ENCODE peak calls at places on chromosomes 1 and 21, in six cellular contexts. One of them, this sample, is unnamed.

GRCh38 chr1:12052997-12053686 is 10.0 kb upstream of the TNFRSF8 start:
- DNase-seq in choroid plexus epithelial cell: no peak
- DNase-seq in esophagus squamous epithelium: no peak
- DNase-seq in posterior cingulate gyrus: peak
- DNase-seq in OCI-LY7: no peak
- DNase-seq in fibroblast of pulmonary artery: no peak
- DNase-seq in this sample: peak

GRCh38 chr1:218642033-218642954 is 297.2 kb downstream of the TGFB2 start:
- DNase-seq in choroid plexus epithelial cell: peak
- DNase-seq in OCI-LY7: no peak
- DNase-seq in fibroblast of pulmonary artery: peak
- DNase-seq in esophagus squamous epithelium: no peak
- DNase-seq in posterior cingulate gyrus: no peak
- DNase-seq in this sample: no peak

GRCh38 chr1:167446946-167447345 is 71.4 kb downstream of the CD247 start:
- DNase-seq in esophagus squamous epithelium: no peak
- DNase-seq in OCI-LY7: no peak
- DNase-seq in posterior cingulate gyrus: no peak
- DNase-seq in choroid plexus epithelial cell: no peak
- DNase-seq in fibroblast of pulmonary artery: no peak
- DNase-seq in this sample: no peak

GRCh38 chr1:50950396-50950795 is 9.7 kb downstream of the FAF1 start:
- DNase-seq in posterior cingulate gyrus: no peak
- DNase-seq in esophagus squamous epithelium: no peak
- DNase-seq in choroid plexus epithelial cell: no peak
- DNase-seq in OCI-LY7: no peak
- DNase-seq in fibroblast of pulmonary artery: no peak
- DNase-seq in this sample: no peak

GRCh38 chr1:41639332-41639936 is 155.0 kb upstream of the EDN2 start:
- DNase-seq in fibroblast of pulmonary artery: peak
- DNase-seq in esophagus squamous epithelium: no peak
- DNase-seq in posterior cingulate gyrus: peak
- DNase-seq in choroid plexus epithelial cell: peak
- DNase-seq in OCI-LY7: no peak
- DNase-seq in this sample: no peak

GRCh38 chr1:152110860-152111514 is 4.3 kb downstream of the TCHH start:
- DNase-seq in esophagus squamous epithelium: no peak
- DNase-seq in posterior cingulate gyrus: no peak
- DNase-seq in fibroblast of pulmonary artery: peak
- DNase-seq in OCI-LY7: no peak
- DNase-seq in choroid plexus epithelial cell: peak
- DNase-seq in this sample: no peak

GRCh38 chr1:230208619-230209261 is 141.7 kb downstream of the GALNT2 start:
- DNase-seq in fibroblast of pulmonary artery: no peak
- DNase-seq in esophagus squamous epithelium: no peak
- DNase-seq in OCI-LY7: no peak
- DNase-seq in posterior cingulate gyrus: no peak
- DNase-seq in choroid plexus epithelial cell: no peak
- DNase-seq in this sample: no peak

GRCh38 chr1:83123019-83123418 is 875.9 kb downstream of the TTLL7 start:
- DNase-seq in choroid plexus epithelial cell: no peak
- DNase-seq in esophagus squamous epithelium: no peak
- DNase-seq in fibroblast of pulmonary artery: no peak
- DNase-seq in OCI-LY7: no peak
- DNase-seq in posterior cingulate gyrus: no peak
- DNase-seq in this sample: no peak

GRCh38 chr1:25922633-25923567 is 16.7 kb upstream of the STMN1 start:
- DNase-seq in choroid plexus epithelial cell: no peak
- DNase-seq in posterior cingulate gyrus: peak
- DNase-seq in fibroblast of pulmonary artery: no peak
- DNase-seq in OCI-LY7: no peak
- DNase-seq in esophagus squamous epithelium: no peak
- DNase-seq in this sample: peak

GRCh38 chr1:41629571-41629970 is 145.1 kb upstream of the EDN2 start:
- DNase-seq in esophagus squamous epithelium: no peak
- DNase-seq in OCI-LY7: no peak
- DNase-seq in fibroblast of pulmonary artery: peak
- DNase-seq in choroid plexus epithelial cell: peak
- DNase-seq in posterior cingulate gyrus: no peak
- DNase-seq in this sample: no peak

GRCh38 chr1:203454986-203455471 is 20.6 kb upstream of the PRELP start:
- DNase-seq in esophagus squamous epithelium: no peak
- DNase-seq in fibroblast of pulmonary artery: no peak
- DNase-seq in choroid plexus epithelial cell: no peak
- DNase-seq in posterior cingulate gyrus: no peak
- DNase-seq in OCI-LY7: no peak
- DNase-seq in this sample: no peak

GRCh38 chr21:37496972-37497371 is 130.4 kb downstream of the DYRK1A start:
- DNase-seq in esophagus squamous epithelium: no peak
- DNase-seq in choroid plexus epithelial cell: peak
- DNase-seq in posterior cingulate gyrus: no peak
- DNase-seq in fibroblast of pulmonary artery: peak
- DNase-seq in OCI-LY7: no peak
- DNase-seq in this sample: no peak

GRCh38 chr1:9426291-9426711 is 113.0 kb upstream of the SLC25A33 start:
- DNase-seq in posterior cingulate gyrus: no peak
- DNase-seq in fibroblast of pulmonary artery: no peak
- DNase-seq in choroid plexus epithelial cell: no peak
- DNase-seq in OCI-LY7: peak
- DNase-seq in esophagus squamous epithelium: peak
- DNase-seq in this sample: no peak

GRCh38 chr1:66353207-66353606 is 180.7 kb upstream of the SGIP1 start:
- DNase-seq in esophagus squamous epithelium: no peak
- DNase-seq in fibroblast of pulmonary artery: no peak
- DNase-seq in OCI-LY7: no peak
- DNase-seq in choroid plexus epithelial cell: no peak
- DNase-seq in posterior cingulate gyrus: peak
- DNase-seq in this sample: peak

This sample was measured in hypothalamus.